ENCODE peak calls at places on chromosomes 16 and 17, in five cellular contexts. L is substantia nigra, W is Right ventricle myocardium superior, H is hypothalamus, D is ACHN. M is an unnamed sample.

GRCh38 chr17:65559483-65559801 is 2.0 kb downstream of the AXIN2 start:
- DNase-seq in L (no peak), W (no peak), H (no peak), D (no peak), M (no peak)

GRCh38 chr16:72814226-72814625 is 233.7 kb downstream of the ZFHX3 start:
- DNase-seq in L (no peak), W (no peak), H (no peak), D (no peak), M (no peak)

GRCh38 chr17:41676058-41676419 is 12.6 kb upstream of the EIF1 start:
- DNase-seq in L (no peak), W (no peak), H (no peak), D (no peak), M (no peak)

GRCh38 chr17:4945176-4945943 is 3.0 kb downstream of the PFN1 start:
- DNase-seq in L (no peak), W (peak; percentile 84), H (peak; percentile 9), D (peak; percentile 92), M (no peak)

GRCh38 chr17:18041776-18042175 is 2.6 kb downstream of the GID4 start:
- DNase-seq in L (no peak), W (no peak), H (no peak), D (no peak), M (no peak)

GRCh38 chr16:57364143-57364542 is 5.6 kb downstream of the CCL22 start:
- DNase-seq in L (no peak), W (no peak), H (no peak), D (no peak), M (no peak)

GRCh38 chr17:48543854-48544355 is 1.0 kb downstream of the HOXB2 start:
- DNase-seq in L (no peak), W (no peak), H (no peak), D (no peak), M (no peak)

GRCh38 chr17:41308251-41308917 is 725 bp downstream of the KRTAP16-1 start:
- DNase-seq in L (no peak), W (peak; percentile 67), H (peak; percentile 9), D (no peak), M (no peak)

GRCh38 chr16:69064789-69065313 is 40.6 kb upstream of the HAS3 start:
- DNase-seq in L (no peak), W (peak; percentile 46), H (no peak), D (no peak), M (peak; percentile 16)

GRCh38 chr16:3509470-3509928 is 8.7 kb downstream of the CLUAP1 start:
- DNase-seq in L (no peak), W (no peak), H (no peak), D (no peak), M (no peak)

GRCh38 chr17:75516619-75517276 is 420 bp downstream of the TSEN54 start:
- DNase-seq in L (no peak), W (no peak), H (peak; percentile 55), D (peak; percentile 30), M (no peak)

GRCh38 chr17:28547623-28548416 is 4.6 kb downstream of the UNC119 start:
- DNase-seq in L (peak; percentile 64), W (peak; percentile 83), H (peak; percentile 46), D (peak; percentile 90), M (peak; percentile 72)

GRCh38 chr17:18315498-18316360 is 636 bp downstream of the SMCR8 start:
- DNase-seq in L (no peak), W (no peak), H (no peak), D (no peak), M (no peak)

GRCh38 chr16:48960830-48961229 is 320.8 kb downstream of the CBLN1 start:
- DNase-seq in L (no peak), W (no peak), H (no peak), D (no peak), M (no peak)

GRCh38 chr16:72311426-72311825 is 139.5 kb upstream of the PMFBP1 start:
- DNase-seq in L (no peak), W (no peak), H (no peak), D (peak; percentile 4), M (no peak)